ENCODE peak calls at places on chromosomes 2 and 18, in nine cellular contexts. U, N, B, M, P, K, V, A and S are unnamed samples.

GRCh38 chr18:70046796-70047195 is 99.1 kb upstream of the CD226 start:
- DNase-seq in N (no peak), B (no peak), A (no peak), V (no peak), K (no peak), U (no peak), M (no peak), P (no peak), S (no peak)

GRCh38 chr2:16614314-16614860 is 51.2 kb downstream of the CYRIA start:
- DNase-seq in A (no peak), N (no peak), U (peak), B (no peak), M (no peak), K (no peak), V (no peak), P (no peak), S (no peak)

GRCh38 chr18:6547476-6547875 is 132.8 kb upstream of the L3MBTL4 start:
- DNase-seq in M (no peak), N (no peak), A (no peak), B (no peak), K (no peak), V (no peak), U (no peak), P (no peak), S (no peak)

GRCh38 chr2:224359569-224359968 is 42.3 kb downstream of the FAM124B start:
- DNase-seq in K (peak), M (no peak), N (no peak), B (no peak), V (no peak), A (no peak), P (no peak), U (no peak), S (no peak)

GRCh38 chr18:24878289-24878688 is 417.9 kb downstream of the HRH4 start:
- DNase-seq in A (no peak), B (no peak), K (no peak), V (no peak), U (no peak), M (no peak), P (no peak), N (no peak), S (peak)

GRCh38 chr18:63606526-63606925 is 19.4 kb downstream of the SERPINB13 start:
- DNase-seq in M (no peak), P (no peak), K (no peak), B (no peak), A (no peak), U (no peak), V (no peak), N (no peak), S (no peak)

GRCh38 chr2:67802296-67802695 is 260.5 kb downstream of the C1D start:
- DNase-seq in V (no peak), M (no peak), U (no peak), P (no peak), B (peak), N (no peak), K (no peak), A (no peak), S (no peak)

GRCh38 chr2:152062130-152063091 is 36.4 kb downstream of the CACNB4 start:
- DNase-seq in A (no peak), K (no peak), P (peak), B (no peak), M (no peak), V (no peak), N (no peak), U (no peak), S (no peak)

GRCh38 chr18:35024196-35024595 is 17.0 kb upstream of the MAPRE2 start:
- DNase-seq in V (no peak), U (no peak), M (no peak), P (no peak), A (no peak), K (no peak), N (no peak), B (no peak), S (no peak)

GRCh38 chr2:218961651-218962570 is 2.4 kb downstream of the CDK5R2 start:
- DNase-seq in K (no peak), P (no peak), A (no peak), B (no peak), M (no peak), U (no peak), V (no peak), N (no peak), S (peak)

GRCh38 chr2:196500686-196501431 is 138.7 kb upstream of the CCDC150 start:
- DNase-seq in N (no peak), M (no peak), U (no peak), K (no peak), V (no peak), P (peak), A (no peak), B (peak), S (no peak)

GRCh38 chr2:173496746-173497145 is 142.1 kb downstream of the CDCA7 start:
- DNase-seq in P (no peak), K (no peak), V (no peak), A (no peak), N (no peak), M (no peak), U (peak), B (no peak), S (no peak)

GRCh38 chr2:150127995-150128394 is 359.5 kb downstream of the RND3 start:
- DNase-seq in B (peak), A (no peak), P (no peak), N (no peak), U (no peak), M (no peak), V (no peak), K (no peak), S (no peak)

GRCh38 chr2:151878655-151879563 is 50.7 kb upstream of the ARL5A start:
- DNase-seq in M (no peak), P (no peak), B (no peak), U (no peak), K (no peak), V (no peak), N (no peak), A (no peak), S (no peak)

GRCh38 chr2:32838418-32838817 is 108.3 kb upstream of the LTBP1 start:
- DNase-seq in U (no peak), K (no peak), M (no peak), N (no peak), A (no peak), B (no peak), V (no peak), P (no peak), S (no peak)

GRCh38 chr2:238510911-238511613 is 84.3 kb downstream of the ASB1 start:
- DNase-seq in V (no peak), K (no peak), B (no peak), M (no peak), P (no peak), U (no peak), N (no peak), A (no peak), S (peak)